ENCODE peak calls at places on chromosomes 16 and 17, in four cellular contexts. V is Calu3; Q is neural crest cell; Y is activated CD4-positive, alpha-beta T cell treated with anti-CD3 and anti-CD28 coated beads for 48 hours. H is an unnamed sample.
A peak's percentile ranks its signal among the peaks of the same experiment; 100 is the strongest.

GRCh38 chr17:700504-701094 is 14.0 kb downstream of the VPS53 start:
- DNase-seq in V (no peak), Q (no peak), Y (no peak), H (peak; percentile 29)

GRCh38 chr16:66425651-66426050 is 1.4 kb upstream of the BEAN1 start:
- DNase-seq in V (no peak), Q (no peak), Y (no peak), H (no peak)

GRCh38 chr17:60390881-60391418 is 983 bp downstream of the USP32 start:
- DNase-seq in V (peak; percentile 4), Q (peak; percentile 6), Y (peak; percentile 31), H (peak; percentile 51)

GRCh38 chr16:2895813-2896212 is 12.8 kb downstream of the FLYWCH2 start:
- DNase-seq in V (no peak), Q (no peak), Y (no peak), H (no peak)

GRCh38 chr17:14886200-14886739 is 378.9 kb downstream of the PMP22 start:
- DNase-seq in V (no peak), Q (no peak), Y (no peak), H (peak; percentile 1)

GRCh38 chr17:2398655-2399571 is 1.9 kb downstream of the MNT start:
- DNase-seq in V (peak; percentile 49), Q (no peak), Y (peak; percentile 67), H (peak; percentile 79)

GRCh38 chr17:71084219-71084618 is 914.9 kb downstream of the KCNJ2 start:
- DNase-seq in V (peak; percentile 67), Q (peak; percentile 27), Y (peak; percentile 2), H (peak; percentile 9)

GRCh38 chr16:49617016-49617569 is 238.8 kb downstream of the ZNF423 start:
- DNase-seq in V (no peak), Q (no peak), Y (no peak), H (no peak)

GRCh38 chr16:61195006-61195405 is 841.2 kb downstream of the CDH8 start:
- DNase-seq in V (no peak), Q (no peak), Y (no peak), H (no peak)

GRCh38 chr17:20314834-20315233 is 152.5 kb downstream of the LGALS9B start:
- DNase-seq in V (no peak), Q (no peak), Y (no peak), H (no peak)

GRCh38 chr17:27669850-27670249 is 38.9 kb downstream of the LGALS9 start:
- DNase-seq in V (no peak), Q (no peak), Y (no peak), H (no peak)

GRCh38 chr16:77212736-77213541 is 13.7 kb downstream of the SYCE1L start:
- DNase-seq in V (peak; percentile 79), Q (peak; percentile 69), Y (peak; percentile 85), H (peak; percentile 50)

GRCh38 chr16:66590322-66590721 is 11.1 kb downstream of the CMTM2 start:
- DNase-seq in V (no peak), Q (no peak), Y (no peak), H (no peak)

GRCh38 chr16:3135120-3135715 is 389 bp downstream of the ZNF213 start:
- DNase-seq in V (no peak), Q (no peak), Y (no peak), H (peak; percentile 19)

GRCh38 chr17:80510132-80510531 is 33.7 kb upstream of the NPTX1 start:
- DNase-seq in V (no peak), Q (no peak), Y (no peak), H (no peak)

GRCh38 chr17:7179317-7180254 is at the start of gene ASGR1:
- DNase-seq in V (no peak), Q (no peak), Y (no peak), H (no peak)

GRCh38 chr17:27985736-27986394 is 56.6 kb upstream of the NLK start:
- DNase-seq in V (no peak), Q (no peak), Y (no peak), H (no peak)

GRCh38 chr17:1764274-1764673 is 2.4 kb downstream of the SERPINF1 start:
- DNase-seq in V (no peak), Q (no peak), Y (peak; percentile 47), H (peak; percentile 79)

GRCh38 chr16:56897026-56897799 is 32.2 kb downstream of the SLC12A3 start:
- DNase-seq in V (no peak), Q (no peak), Y (no peak), H (no peak)

GRCh38 chr17:28404812-28405570 is 1.0 kb downstream of the SLC46A1 start:
- DNase-seq in V (no peak), Q (no peak), Y (no peak), H (no peak)

GRCh38 chr16:82092711-82093110 is 57.7 kb downstream of the HSD17B2 start:
- DNase-seq in V (no peak), Q (no peak), Y (no peak), H (no peak)

GRCh38 chr17:62629556-62630364 is 2.3 kb downstream of the MRC2 start:
- DNase-seq in V (no peak), Q (no peak), Y (no peak), H (no peak)

GRCh38 chr16:50699345-50700159 is 6.1 kb downstream of the NOD2 start:
- DNase-seq in V (peak; percentile 52), Q (no peak), Y (peak; percentile 87), H (no peak)

GRCh38 chr17:35766903-35767510 is 6.3 kb downstream of the C17orf50 start:
- DNase-seq in V (peak; percentile 58), Q (no peak), Y (peak; percentile 35), H (peak; percentile 36)

GRCh38 chr17:81991684-81992513 is 14.5 kb downstream of the ASPSCR1 start:
- DNase-seq in V (peak; percentile 75), Q (peak; percentile 66), Y (no peak), H (peak; percentile 76)

GRCh38 chr16:14489460-14489859 is 140.6 kb downstream of the PARN start:
- DNase-seq in V (peak; percentile 27), Q (no peak), Y (peak; percentile 23), H (no peak)

GRCh38 chr16:12531937-12532336 is 271.8 kb downstream of the CPPED1 start:
- DNase-seq in V (no peak), Q (no peak), Y (peak; percentile 25), H (no peak)

GRCh38 chr17:8835106-8835505 is 32.4 kb downstream of the PIK3R6 start:
- DNase-seq in V (no peak), Q (no peak), Y (no peak), H (no peak)

GRCh38 chr17:15649861-15650391 is 30.4 kb upstream of the FBXW10B start:
- DNase-seq in V (peak; percentile 49), Q (no peak), Y (no peak), H (peak; percentile 41)